ENCODE peak calls at places on chromosomes 6 and 20, in seven cellular contexts. K, G, B, H, V, S and W are unnamed samples.

GRCh38 chr6:45423111-45423900 is 45.6 kb upstream of the SUPT3H start:
- DNase-seq in K (peak), G (no peak), B (no peak), H (no peak), V (peak), S (peak), W (peak)

GRCh38 chr20:10793741-10794140 is 119.9 kb upstream of the JAG1 start:
- DNase-seq in K (peak), G (no peak), B (no peak), H (no peak), V (no peak), S (no peak), W (no peak)

GRCh38 chr6:111793711-111794111 is 79.5 kb downstream of the FYN start:
- DNase-seq in K (no peak), G (no peak), B (no peak), H (no peak), V (no peak), S (no peak), W (no peak)

GRCh38 chr6:27931209-27931608 is 19.0 kb upstream of the OR2B2 start:
- DNase-seq in K (no peak), G (no peak), B (no peak), H (no peak), V (no peak), S (no peak), W (no peak)

GRCh38 chr6:112204350-112204706 is 50.0 kb downstream of the LAMA4 start:
- DNase-seq in K (no peak), G (no peak), B (no peak), H (no peak), V (no peak), S (no peak), W (no peak)

GRCh38 chr6:109507490-109508072 is 24.6 kb upstream of the ZBTB24 start:
- DNase-seq in K (no peak), G (no peak), B (no peak), H (no peak), V (no peak), S (no peak), W (no peak)

GRCh38 chr6:45576648-45577624 is 199.2 kb upstream of the SUPT3H start:
- DNase-seq in K (no peak), G (no peak), B (no peak), H (no peak), V (peak), S (no peak), W (peak)

GRCh38 chr6:149455028-149455732 is 29.6 kb downstream of the ZC3H12D start:
- DNase-seq in K (no peak), G (no peak), B (no peak), H (no peak), V (no peak), S (no peak), W (no peak)

GRCh38 chr6:33080127-33081089 is 4.6 kb downstream of the HLA-DPB1 start:
- DNase-seq in K (peak), G (no peak), B (peak), H (peak), V (peak), S (peak), W (peak)

GRCh38 chr20:22526512-22527012 is 57.8 kb downstream of the FOXA2 start:
- DNase-seq in K (no peak), G (no peak), B (no peak), H (no peak), V (no peak), S (no peak), W (no peak)

GRCh38 chr20:43007525-43007924 is 182.2 kb downstream of the PTPRT start:
- DNase-seq in K (no peak), G (no peak), B (no peak), H (no peak), V (no peak), S (no peak), W (no peak)

GRCh38 chr6:26172496-26172958 is 85.3 kb downstream of the HFE start:
- DNase-seq in K (peak), G (no peak), B (no peak), H (peak), V (no peak), S (no peak), W (no peak)

GRCh38 chr6:136784910-136785746 is 7.1 kb downstream of the MAP3K5 start:
- DNase-seq in K (no peak), G (no peak), B (peak), H (peak), V (peak), S (peak), W (peak)

GRCh38 chr20:415820-416322 is 7.8 kb downstream of the RBCK1 start:
- DNase-seq in K (no peak), G (no peak), B (no peak), H (no peak), V (peak), S (peak), W (no peak)

GRCh38 chr6:26205625-26206574 is 118.7 kb downstream of the HFE start:
- DNase-seq in K (peak), G (peak), B (no peak), H (peak), V (no peak), S (no peak), W (no peak)

GRCh38 chr6:148999921-149000589 is 253.2 kb downstream of the UST start:
- DNase-seq in K (no peak), G (no peak), B (peak), H (peak), V (no peak), S (peak), W (peak)

GRCh38 chr6:37809144-37809543 is 10.4 kb upstream of the ZFAND3 start:
- DNase-seq in K (no peak), G (no peak), B (no peak), H (no peak), V (no peak), S (peak), W (no peak)

GRCh38 chr6:148837941-148838340 is 91.1 kb downstream of the UST start:
- DNase-seq in K (no peak), G (peak), B (no peak), H (no peak), V (no peak), S (no peak), W (no peak)

GRCh38 chr6:47749726-47750125 is 32.1 kb upstream of the OPN5 start:
- DNase-seq in K (no peak), G (no peak), B (no peak), H (no peak), V (no peak), S (no peak), W (no peak)

GRCh38 chr6:10166031-10166430 is 248.8 kb downstream of the TFAP2A start:
- DNase-seq in K (no peak), G (no peak), B (no peak), H (no peak), V (no peak), S (no peak), W (no peak)

GRCh38 chr6:108732101-108732870 is 115.9 kb upstream of the ARMC2 start:
- DNase-seq in K (no peak), G (no peak), B (no peak), H (no peak), V (no peak), S (no peak), W (no peak)

GRCh38 chr6:140040391-140040790 is 665.9 kb upstream of the CITED2 start:
- DNase-seq in K (no peak), G (no peak), B (no peak), H (no peak), V (no peak), S (no peak), W (no peak)

GRCh38 chr6:42260424-42260888 is 42.8 kb upstream of the MRPS10 start:
- DNase-seq in K (peak), G (peak), B (no peak), H (no peak), V (no peak), S (peak), W (peak)

GRCh38 chr6:6320901-6321300 is 439 bp upstream of the F13A1 start:
- DNase-seq in K (peak), G (no peak), B (no peak), H (no peak), V (no peak), S (no peak), W (no peak)

GRCh38 chr20:50380697-50381040 is 129.5 kb upstream of the PTPN1 start:
- DNase-seq in K (peak), G (peak), B (no peak), H (peak), V (no peak), S (no peak), W (no peak)
- TF ChIP-seq CTCF in K (peak), G (peak), B (peak), H (peak), V (peak), S (peak), W (peak)

GRCh38 chr6:131636880-131637792 is at the start of gene ENPP3:
- DNase-seq in K (no peak), G (no peak), B (no peak), H (no peak), V (no peak), S (no peak), W (no peak)
- H3K27ac ChIP-seq in K (no peak), G (no peak), B (no peak), H (no peak), V (no peak), S (no peak), W (no peak)

DNA sequence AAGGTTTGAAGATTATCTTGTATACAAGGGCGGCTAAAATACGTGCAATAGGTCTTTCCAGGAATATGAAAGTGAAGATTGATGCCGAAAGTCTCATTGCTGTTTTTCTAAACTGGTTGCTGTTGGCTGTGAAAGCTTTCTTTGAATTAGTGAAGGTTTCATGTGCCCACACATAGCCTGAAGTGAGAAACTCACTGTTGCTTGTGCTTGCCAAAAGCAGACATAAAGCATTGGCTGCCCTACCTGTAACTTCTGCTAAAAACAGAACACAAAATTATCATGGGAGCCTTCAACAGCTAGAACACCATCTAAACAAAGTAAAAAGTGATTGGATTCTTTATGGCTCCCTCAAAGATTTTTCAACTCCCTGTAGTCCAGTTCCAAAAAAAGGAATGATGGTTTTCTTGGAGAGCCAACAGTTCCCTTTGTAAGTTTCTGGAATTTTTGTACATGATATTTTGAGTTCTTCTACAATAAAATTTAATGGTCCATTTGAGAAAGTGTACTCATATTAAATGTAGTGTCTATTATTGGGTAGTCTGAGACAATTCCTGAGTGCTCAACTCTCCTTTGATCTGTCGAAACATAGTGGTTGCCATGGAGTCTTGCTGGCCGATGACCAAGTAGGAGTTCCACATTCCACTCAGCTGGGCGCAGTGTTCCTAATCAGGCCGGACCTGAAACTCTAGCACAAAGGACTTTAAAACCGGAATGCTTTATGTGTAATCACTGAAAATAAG is 68.5 kb downstream of the PLEKHG1 start:
- DNase-seq in K (peak), G (peak), B (peak), H (peak), V (peak), S (peak), W (peak)
- TF ChIP-seq CTCF in K (peak), G (no peak), B (no peak), H (no peak), V (peak), S (no peak), W (no peak)

GRCh38 chr6:134551245-134551960 is 233.5 kb upstream of the SGK1 start:
- DNase-seq in K (no peak), G (no peak), B (no peak), H (peak), V (no peak), S (no peak), W (no peak)
- H3K27ac ChIP-seq in K (no peak), G (peak), B (no peak), H (peak), V (no peak), S (no peak), W (no peak)

GRCh38 chr6:168193816-168194701 is 115.0 kb upstream of the FRMD1 start:
- DNase-seq in K (peak), G (no peak), B (peak), H (no peak), V (peak), S (no peak), W (peak)
- TF ChIP-seq CTCF in K (peak), G (peak), B (no peak), H (no peak), V (no peak), S (no peak), W (no peak)

DNA sequence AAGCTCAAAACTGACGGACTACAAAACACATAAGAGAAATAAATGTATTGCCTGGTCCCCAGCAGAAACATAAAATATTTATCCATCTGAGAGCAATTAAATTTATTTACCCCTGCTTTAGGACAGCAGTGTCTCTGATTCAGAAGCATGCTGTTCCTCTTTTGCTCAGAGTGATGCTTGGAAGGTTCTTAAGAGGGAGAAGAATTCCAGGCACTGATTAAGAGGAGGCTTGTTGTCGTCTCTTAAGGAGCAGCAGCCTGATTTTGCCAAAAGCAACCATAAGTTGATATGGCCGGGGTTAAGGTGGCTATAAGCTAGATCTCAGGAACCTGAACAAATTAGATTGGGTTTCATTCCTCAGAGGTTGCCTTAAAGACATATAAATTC is 25.8 kb downstream of the CAP2 start:
- DNase-seq in K (no peak), G (no peak), B (no peak), H (no peak), V (no peak), S (no peak), W (no peak)
- H3K27ac ChIP-seq in K (peak), G (peak), B (peak), H (no peak), V (no peak), S (peak), W (peak)

DNA sequence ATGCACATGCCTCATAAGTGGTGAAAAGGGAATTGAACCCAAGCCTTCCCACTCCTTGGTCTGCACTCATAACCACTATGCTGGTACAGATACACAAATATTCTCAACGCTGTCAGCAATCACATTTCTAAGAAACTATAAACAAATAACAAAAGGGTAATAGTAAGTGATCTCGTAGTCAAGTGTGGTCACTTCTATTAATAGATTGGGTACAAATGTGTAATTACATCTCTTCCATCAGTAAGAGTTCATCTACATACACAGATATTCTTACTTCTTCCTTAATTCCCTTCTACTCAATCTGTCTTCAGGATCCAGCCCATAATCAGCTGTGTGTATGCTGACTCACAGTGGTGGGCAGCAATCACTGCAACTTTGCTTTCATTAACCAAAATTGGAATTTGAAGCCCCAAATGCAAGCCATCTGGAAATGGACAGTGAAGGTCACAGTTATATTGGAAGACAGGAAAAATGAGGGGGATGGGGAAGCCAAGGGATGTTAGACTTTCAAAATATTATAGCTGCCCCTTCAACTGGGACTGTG is 6.7 kb downstream of the PRSS35 start:
- DNase-seq in K (peak), G (no peak), B (no peak), H (peak), V (no peak), S (no peak), W (no peak)
- TF ChIP-seq CTCF in K (peak), G (peak), B (peak), H (no peak), V (peak), S (no peak), W (no peak)